ENCODE peak calls at places on chromosomes 2 and 18, in six cellular contexts. H is pancreas, G is astrocyte of the spinal cord, C is spleen, K is GM13976, Q is PC-9. B is an unnamed sample.
A peak's percentile ranks its signal among the peaks of the same experiment; 100 is the strongest.

GRCh38 chr2:55899881-55900280 is 23.7 kb downstream of the EFEMP1 start:
- DNase-seq in Q (no peak), K (no peak), G (peak; percentile 54), H (no peak), C (no peak), B (no peak)

GRCh38 chr18:10771053-10771709 is 245.4 kb downstream of the NAPG start:
- DNase-seq in K (peak; percentile 43), H (no peak), Q (no peak), G (peak; percentile 14), C (no peak), B (no peak)

GRCh38 chr2:177433402-177433801 is 40.8 kb downstream of the AGPS start:
- DNase-seq in K (no peak), H (no peak), G (peak; percentile 29), Q (no peak), C (no peak), B (no peak)

GRCh38 chr2:10433948-10434884 is 13.9 kb downstream of the ODC1 start:
- DNase-seq in H (peak; percentile 58), G (no peak), K (no peak), C (peak; percentile 82), Q (no peak), B (no peak)

GRCh38 chr2:75557474-75558131 is 3.1 kb downstream of the EVA1A start:
- DNase-seq in C (no peak), H (no peak), G (no peak), Q (no peak), K (no peak), B (no peak)

GRCh38 chr2:27651056-27651455 is 12.4 kb downstream of the SUPT7L start:
- DNase-seq in H (no peak), G (no peak), C (no peak), Q (no peak), K (no peak), B (no peak)

GRCh38 chr2:83572400-83572799 is 886.7 kb downstream of the SUCLG1 start:
- DNase-seq in H (no peak), G (no peak), K (no peak), Q (no peak), C (no peak), B (no peak)

GRCh38 chr2:148926291-148926961 is 51.4 kb downstream of the KIF5C start:
- DNase-seq in Q (no peak), K (peak; percentile 83), G (peak; percentile 42), C (peak; percentile 83), H (peak; percentile 63), B (no peak)

GRCh38 chr2:224217962-224218347 is 178.9 kb upstream of the SERPINE2 start:
- DNase-seq in G (peak; percentile 87), K (no peak), H (no peak), C (no peak), Q (no peak), B (no peak)

GRCh38 chr2:158619496-158619895 is 162.7 kb downstream of the PKP4 start:
- DNase-seq in G (peak; percentile 60), C (no peak), K (no peak), H (no peak), Q (peak; percentile 57), B (no peak)

GRCh38 chr2:158616480-158616879 is 159.7 kb downstream of the PKP4 start:
- DNase-seq in H (no peak), G (no peak), Q (no peak), K (no peak), C (no peak), B (no peak)

GRCh38 chr2:158624071-158624470 is 167.3 kb downstream of the PKP4 start:
- DNase-seq in K (no peak), H (no peak), C (no peak), Q (no peak), G (no peak), B (no peak)

GRCh38 chr2:158620656-158621055 is 163.9 kb downstream of the PKP4 start:
- DNase-seq in G (no peak), C (no peak), Q (no peak), K (no peak), H (no peak), B (no peak)

DNA sequence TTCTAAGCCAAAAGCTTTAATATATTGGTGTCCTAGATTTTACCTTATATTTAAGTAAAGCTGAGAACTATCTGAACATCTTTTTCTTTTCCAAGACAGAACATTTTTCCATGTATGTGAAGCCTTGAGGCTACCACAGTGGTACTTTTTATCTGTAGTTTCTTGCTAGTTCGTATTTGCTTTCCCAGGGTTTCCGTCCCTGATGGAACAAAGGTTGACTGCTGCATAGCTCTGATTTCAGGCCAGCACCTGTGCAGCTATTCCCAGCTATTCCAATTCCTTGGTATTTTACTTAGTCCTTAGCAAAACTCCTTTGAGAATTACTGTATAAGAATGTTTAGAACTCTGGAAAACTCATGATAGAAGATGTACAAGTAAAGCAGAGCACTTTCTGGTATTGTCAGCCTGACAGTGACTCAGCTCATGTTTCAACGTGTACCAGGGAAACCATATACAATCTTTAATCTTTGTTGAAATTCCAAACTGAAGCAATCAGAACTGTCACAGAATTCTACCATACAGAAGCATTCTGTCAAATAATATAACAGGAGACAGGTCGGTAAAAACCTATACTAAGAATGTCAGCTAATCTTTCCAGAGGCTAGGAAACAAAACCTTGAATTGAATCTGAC is 162.2 kb downstream of the PKP4 start:
- DNase-seq in G (peak; percentile 11), H (no peak), K (no peak), C (no peak), Q (no peak), B (no peak)
- TF ChIP-seq CTCF in G (no peak), H (no peak), K (no peak), C (no peak), Q (no peak), B (no peak)

DNA sequence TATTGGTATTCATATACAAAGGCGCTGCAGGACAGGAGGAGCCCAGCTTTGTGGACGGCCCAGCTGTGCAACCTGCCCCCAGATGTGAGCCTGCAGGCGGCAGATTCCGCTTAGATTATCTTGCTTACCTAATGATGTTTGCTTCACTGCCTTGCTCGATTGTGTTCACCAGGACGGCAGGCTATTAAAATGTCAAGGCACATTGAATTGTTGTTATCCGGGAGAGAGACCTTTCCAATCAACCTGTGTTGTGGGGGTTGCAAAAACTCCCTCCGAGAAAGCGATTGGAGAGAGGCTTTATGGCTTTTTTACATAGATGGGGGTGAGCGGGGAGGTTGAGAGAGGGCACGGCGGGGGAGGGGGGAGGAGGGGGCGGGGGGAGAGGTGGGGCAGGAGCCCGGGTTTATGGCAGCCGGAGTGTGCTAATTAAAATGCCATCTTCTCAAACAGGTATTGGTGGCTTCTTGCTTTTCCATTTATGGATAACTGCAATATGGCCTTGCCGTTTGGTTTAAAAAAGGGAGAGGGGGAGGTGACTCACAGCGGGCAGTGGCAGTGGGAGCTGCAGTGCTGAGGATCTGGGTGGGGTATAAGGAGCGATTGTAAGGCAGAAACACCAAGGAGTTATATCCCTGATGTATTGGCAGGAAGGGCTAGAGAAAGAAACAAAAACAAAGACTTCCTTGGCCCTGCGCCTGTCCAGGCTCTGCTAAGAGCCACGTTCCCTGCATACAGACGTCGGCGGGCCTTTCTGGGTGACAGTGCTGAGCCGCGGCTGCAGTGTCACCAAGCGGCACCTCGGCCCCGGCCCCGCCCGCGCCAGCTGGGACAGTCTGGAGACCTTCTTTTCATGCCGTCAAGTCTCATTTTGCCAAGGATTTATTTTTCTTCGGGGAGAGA is 97.2 kb downstream of the INSIG2 start:
- DNase-seq in H (peak; percentile 84), K (peak; percentile 80), Q (peak; percentile 67), G (peak; percentile 51), C (peak; percentile 92), B (peak; percentile 22)
- TF ChIP-seq CTCF in H (no peak), K (peak; percentile 28), Q (no peak), G (no peak), C (no peak), B (no peak)

DNA sequence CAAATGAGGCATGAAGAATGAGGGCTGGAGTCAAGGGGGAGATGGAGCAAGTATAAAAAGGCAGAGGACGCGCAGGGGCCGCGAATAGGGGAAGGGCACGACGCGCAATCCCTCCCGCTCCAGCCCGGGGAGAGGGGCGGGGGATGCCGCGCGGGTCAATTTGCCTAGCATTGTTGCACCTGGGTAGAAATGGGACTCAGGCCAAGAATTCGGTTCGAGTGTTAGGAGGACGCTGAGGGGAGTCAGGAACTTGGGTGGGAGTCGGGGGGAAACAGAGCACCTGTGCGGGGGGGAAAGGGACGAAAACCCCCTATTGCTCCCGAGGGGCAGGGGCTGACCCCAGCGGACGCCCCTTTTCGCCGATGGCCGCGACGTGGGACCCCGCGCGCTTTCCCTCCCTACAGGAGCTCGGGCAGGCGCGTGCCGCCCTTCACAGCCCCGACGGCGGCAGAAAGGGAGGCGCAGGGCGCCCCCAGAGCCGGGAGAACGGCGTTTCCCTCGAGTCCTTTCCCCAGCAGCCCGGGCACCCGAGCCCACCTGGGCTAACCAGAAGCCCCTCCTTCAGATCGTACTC is 425 bp downstream of the PAIP2B start:
- DNase-seq in C (peak; percentile 87), K (no peak), H (peak; percentile 82), G (no peak), Q (no peak), B (no peak)
- TF ChIP-seq CTCF in C (peak; percentile 20), K (no peak), H (no peak), G (peak; percentile 5), Q (peak; percentile 17), B (no peak)

GRCh38 chr2:241598061-241598460 is 38.9 kb downstream of the THAP4 start:
- DNase-seq in K (no peak), Q (no peak), C (no peak), H (no peak), G (no peak), B (no peak)

GRCh38 chr2:241593271-241593670 is 34.7 kb downstream of the BOK start:
- DNase-seq in G (no peak), K (no peak), H (no peak), Q (no peak), C (peak; percentile 48), B (no peak)

GRCh38 chr2:241598487-241598886 is 38.5 kb downstream of the THAP4 start:
- DNase-seq in H (no peak), G (no peak), C (no peak), Q (peak; percentile 48), K (no peak), B (no peak)

GRCh38 chr2:241597561-241597960 is 39.0 kb downstream of the BOK start:
- DNase-seq in K (no peak), G (no peak), Q (no peak), C (peak; percentile 18), H (no peak), B (no peak)

GRCh38 chr2:241595600-241596140 is 37.1 kb downstream of the BOK start:
- DNase-seq in C (peak; percentile 59), K (no peak), Q (no peak), H (no peak), G (no peak), B (no peak)
- TF ChIP-seq CTCF in C (peak; percentile 43), K (no peak), Q (peak; percentile 42), H (no peak), G (peak; percentile 30), B (no peak)

DNA sequence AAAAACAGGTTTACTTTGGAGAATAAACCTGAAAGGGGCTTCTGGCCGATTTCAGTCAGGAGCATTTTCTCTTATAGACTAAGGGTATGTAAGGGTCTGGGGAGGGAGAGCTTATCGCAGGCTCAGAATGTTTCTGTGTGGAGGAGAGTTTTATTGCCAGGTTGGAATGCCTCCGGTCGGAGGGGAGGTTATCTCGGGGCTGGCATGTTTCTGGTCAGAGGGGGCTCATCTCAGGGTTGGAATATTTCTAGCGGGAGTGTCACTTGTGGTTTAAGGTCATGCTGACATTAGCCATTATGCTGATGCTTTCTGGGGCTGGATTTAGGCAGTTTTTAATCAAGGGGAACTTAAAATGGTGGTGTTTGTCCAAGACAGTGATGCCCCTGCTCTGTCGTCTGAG is 333.6 kb downstream of the METTL4 start:
- DNase-seq in Q (no peak), K (no peak), H (no peak), G (no peak), C (no peak), B (no peak)
- TF ChIP-seq CTCF in Q (no peak), K (no peak), H (no peak), G (no peak), C (no peak), B (no peak)

GRCh38 chr18:13003466-13003896 is 12.3 kb downstream of the CEP192 start:
- DNase-seq in K (no peak), H (no peak), Q (no peak), G (peak; percentile 80), C (no peak), B (no peak)
- TF ChIP-seq CTCF in K (no peak), H (no peak), Q (peak; percentile 53), G (peak; percentile 61), C (peak; percentile 39), B (no peak)

B was measured in omental fat pad.